ENCODE peak calls at places on chromosome 10, in six cellular contexts. W is fibroblast of the conjunctiva, X is Daoy, M is endodermal cell, R is substantia nigra, V is SK-N-DZ. Y is an unnamed sample.

GRCh38 chr10:111539246-111539645 is 462.4 kb downstream of the ADRA2A start:
- DNase-seq in V (no peak), X (no peak), R (no peak), W (no peak), M (no peak), Y (no peak)

GRCh38 chr10:71663311-71663710 is 56.3 kb downstream of the C10orf105 start:
- DNase-seq in W (no peak), M (no peak), V (no peak), R (no peak), X (peak), Y (no peak)

GRCh38 chr10:110524179-110524863 is 26.6 kb downstream of the DUSP5 start:
- DNase-seq in W (no peak), R (no peak), X (no peak), M (peak), V (no peak), Y (no peak)

GRCh38 chr10:44980309-44981171 is 1.9 kb upstream of the DEPP1 start:
- DNase-seq in V (no peak), X (no peak), R (no peak), W (no peak), M (no peak), Y (no peak)

GRCh38 chr10:633279-634245 is 55.9 kb downstream of the DIP2C start:
- DNase-seq in V (no peak), W (no peak), R (no peak), M (no peak), X (no peak), Y (peak)

GRCh38 chr10:47458466-47459154 is 25.3 kb downstream of the ANXA8 start:
- DNase-seq in W (peak), R (no peak), V (no peak), M (no peak), X (peak), Y (no peak)

GRCh38 chr10:54800677-54801480 is at the start of gene PCDH15:
- DNase-seq in X (no peak), W (no peak), R (no peak), M (peak), V (peak), Y (peak)

GRCh38 chr10:17409170-17409733 is 45.1 kb downstream of the ST8SIA6 start:
- DNase-seq in M (peak), V (no peak), W (no peak), R (no peak), X (no peak), Y (no peak)

GRCh38 chr10:23096814-23097549 is 1.6 kb downstream of the MSRB2 start:
- DNase-seq in M (no peak), X (peak), W (peak), V (peak), R (no peak), Y (no peak)

GRCh38 chr10:23106508-23106907 is 11.1 kb downstream of the MSRB2 start:
- DNase-seq in W (no peak), V (peak), R (no peak), X (no peak), M (peak), Y (no peak)

GRCh38 chr10:99285846-99286245 is 43.3 kb upstream of the CNNM1 start:
- DNase-seq in X (no peak), W (no peak), M (no peak), R (no peak), V (no peak), Y (no peak)

GRCh38 chr10:111319866-111320265 is 243.0 kb downstream of the ADRA2A start:
- DNase-seq in V (no peak), M (no peak), W (no peak), R (no peak), X (no peak), Y (no peak)

GRCh38 chr10:74206727-74207126 is 55.7 kb downstream of the ADK start:
- DNase-seq in V (no peak), R (no peak), X (no peak), W (no peak), M (no peak), Y (peak)

GRCh38 chr10:54869022-54869421 is 68.0 kb upstream of the PCDH15 start:
- DNase-seq in M (no peak), X (no peak), R (no peak), W (no peak), V (no peak), Y (no peak)

GRCh38 chr10:86293323-86293840 is 73.2 kb downstream of the GRID1 start:
- DNase-seq in M (peak), R (no peak), X (no peak), V (no peak), W (no peak), Y (no peak)

GRCh38 chr10:125316436-125316835 is 156.1 kb upstream of the CTBP2 start:
- DNase-seq in X (no peak), W (no peak), R (no peak), M (no peak), V (no peak), Y (no peak)

GRCh38 chr10:127884501-127884900 is 8.2 kb downstream of the CLRN3 start:
- DNase-seq in X (no peak), V (no peak), W (no peak), R (no peak), M (no peak), Y (no peak)

GRCh38 chr10:71766717-71767419 is 6.5 kb downstream of the VSIR start:
- DNase-seq in W (peak), M (no peak), R (no peak), V (no peak), X (peak), Y (no peak)

GRCh38 chr10:77253037-77253436 is 384.6 kb downstream of the KCNMA1 start:
- DNase-seq in X (no peak), R (no peak), V (no peak), W (no peak), M (no peak), Y (no peak)

GRCh38 chr10:17200885-17201164 is 647 bp downstream of the TRDMT1 start:
- DNase-seq in W (no peak), V (peak), R (no peak), X (peak), M (no peak), Y (no peak)

GRCh38 chr10:97333351-97333600 is 1.3 kb downstream of the FRAT2 start:
- DNase-seq in X (peak), R (no peak), M (peak), W (peak), V (peak), Y (no peak)

GRCh38 chr10:90930070-90930837 is 9.4 kb upstream of the ANKRD1 start:
- DNase-seq in V (no peak), R (no peak), X (peak), M (peak), W (peak), Y (no peak)

GRCh38 chr10:62916157-62916603 is 100.0 kb upstream of the EGR2 start:
- DNase-seq in M (no peak), R (no peak), W (peak), X (no peak), V (no peak), Y (no peak)

GRCh38 chr10:58992830-58993460 is 183.5 kb upstream of the PHYHIPL start:
- DNase-seq in W (no peak), M (no peak), R (no peak), X (no peak), V (no peak), Y (no peak)

GRCh38 chr10:92011560-92012214 is 88.1 kb downstream of the BTAF1 start:
- DNase-seq in W (peak), X (peak), V (no peak), R (no peak), M (no peak), Y (no peak)

GRCh38 chr10:121157998-121158397 is 306.8 kb downstream of the WDR11 start:
- DNase-seq in R (no peak), M (no peak), W (no peak), X (peak), V (no peak), Y (no peak)

GRCh38 chr10:37794305-37794976 is 63.0 kb downstream of the ZNF248 start:
- DNase-seq in M (no peak), R (no peak), W (no peak), V (no peak), X (no peak), Y (no peak)

GRCh38 chr10:36725581-36726520 is 399.5 kb upstream of the ANKRD30A start:
- DNase-seq in R (no peak), V (peak), W (peak), M (peak), X (peak), Y (peak)

GRCh38 chr10:74542077-74542476 is 284.3 kb upstream of the KAT6B start:
- DNase-seq in X (no peak), V (no peak), M (no peak), R (no peak), W (peak), Y (no peak)

GRCh38 chr10:80599424-80599847 is 61.7 kb downstream of the SH2D4B start:
- DNase-seq in M (peak), W (peak), V (peak), X (peak), R (no peak), Y (no peak)

GRCh38 chr10:92702301-92702916 is 12.7 kb downstream of the HHEX start:
- DNase-seq in W (no peak), M (no peak), V (no peak), R (no peak), X (no peak), Y (no peak)

GRCh38 chr10:123009105-123009805 is 449 bp downstream of the ACADSB start:
- DNase-seq in X (peak), M (peak), V (no peak), R (peak), W (no peak), Y (no peak)

GRCh38 chr10:69816963-69817605 is 15.4 kb downstream of the COL13A1 start:
- DNase-seq in X (no peak), M (no peak), R (no peak), V (no peak), W (no peak), Y (no peak)

GRCh38 chr10:64753516-64753915 is 1232.3 kb downstream of the REEP3 start:
- DNase-seq in W (no peak), V (no peak), X (no peak), R (no peak), M (no peak), Y (no peak)

GRCh38 chr10:61899997-61900828 is 1.3 kb upstream of the ARID5B start:
- DNase-seq in W (peak), R (peak), V (peak), X (peak), M (peak), Y (peak)

Y was measured in COR-L47.